ENCODE peak calls at places on chromosomes 1 and 21, in six cellular contexts. K is stimulated activated CD8-positive, alpha-beta memory T cell treated with anti-CD3 and anti-CD28 coated beads, Interleukin-12 subunit alpha, Interleukin-12 subunit beta, amount 100 ng/mL, for 4 hours; B is mucosa of gallbladder; A is activated naive CD4-positive, alpha-beta T cell treated with Interleukin-2 at 50 U/mL for 16 hours; H is DMS 273 treated with DMSO at 0.1 percent for 48 hours; C is NCI-H1092 treated with DMSO at 0.1 percent for 48 hours. Y is an unnamed sample.

GRCh38 chr1:43904660-43905551 is 28.7 kb upstream of the ARTN start:
- DNase-seq in K (no peak), B (no peak), A (no peak), H (no peak), C (no peak), Y (no peak)

GRCh38 chr1:22444856-22445255 is 6.8 kb upstream of the ZBTB40 start:
- DNase-seq in K (no peak), B (no peak), A (no peak), H (no peak), C (no peak), Y (no peak)

GRCh38 chr1:51877434-51878306 is 857 bp downstream of the NRDC start:
- DNase-seq in K (peak), B (no peak), A (peak), H (no peak), C (no peak), Y (no peak)

GRCh38 chr21:43639470-43640178 is 19.7 kb downstream of the HSF2BP start:
- DNase-seq in K (no peak), B (no peak), A (no peak), H (no peak), C (no peak), Y (no peak)

GRCh38 chr1:175497501-175497900 is 245.9 kb downstream of the TNR start:
- DNase-seq in K (no peak), B (no peak), A (no peak), H (no peak), C (no peak), Y (no peak)

GRCh38 chr1:60924964-60925798 is 157.2 kb upstream of the NFIA start:
- DNase-seq in K (no peak), B (peak), A (no peak), H (no peak), C (peak), Y (no peak)

GRCh38 chr1:164716992-164717703 is 158.2 kb downstream of the PBX1 start:
- DNase-seq in K (no peak), B (no peak), A (no peak), H (no peak), C (no peak), Y (peak)

GRCh38 chr1:237759371-237759770 is 131.4 kb downstream of the ZP4 start:
- DNase-seq in K (no peak), B (no peak), A (no peak), H (no peak), C (no peak), Y (no peak)

GRCh38 chr1:61423643-61424042 is 301.3 kb downstream of the TM2D1 start:
- DNase-seq in K (no peak), B (no peak), A (no peak), H (no peak), C (no peak), Y (no peak)

GRCh38 chr1:41479000-41479807 is 5.3 kb downstream of the EDN2 start:
- DNase-seq in K (no peak), B (no peak), A (no peak), H (no peak), C (peak), Y (no peak)

GRCh38 chr1:8439015-8439702 is 121.2 kb downstream of the SLC45A1 start:
- DNase-seq in K (no peak), B (peak), A (no peak), H (peak), C (peak), Y (peak)

GRCh38 chr1:233244183-233244582 is 51.3 kb downstream of the PCNX2 start:
- DNase-seq in K (no peak), B (peak), A (no peak), H (no peak), C (no peak), Y (no peak)

GRCh38 chr1:19045898-19046889 is 89.7 kb upstream of the IFFO2 start:
- DNase-seq in K (no peak), B (no peak), A (no peak), H (no peak), C (no peak), Y (no peak)

GRCh38 chr1:11927866-11928592 is 1.8 kb upstream of the KIAA2013 start:
- DNase-seq in K (no peak), B (no peak), A (no peak), H (no peak), C (no peak), Y (no peak)

GRCh38 chr1:2289607-2290006 is 61.5 kb downstream of the SKI start:
- DNase-seq in K (no peak), B (no peak), A (no peak), H (no peak), C (no peak), Y (no peak)

GRCh38 chr1:246669659-246670058 is 54.5 kb upstream of the SCCPDH start:
- DNase-seq in K (no peak), B (no peak), A (no peak), H (no peak), C (no peak), Y (no peak)

GRCh38 chr1:201582261-201582951 is 43.5 kb downstream of the NAV1 start:
- DNase-seq in K (no peak), B (no peak), A (no peak), H (no peak), C (peak), Y (no peak)

GRCh38 chr21:33854604-33855003 is 61.0 kb downstream of the ATP5PO start:
- DNase-seq in K (no peak), B (no peak), A (no peak), H (no peak), C (peak), Y (no peak)

GRCh38 chr1:60503216-60503615 is 429.6 kb upstream of the C1orf87 start:
- DNase-seq in K (no peak), B (no peak), A (no peak), H (peak), C (no peak), Y (no peak)

GRCh38 chr1:201025571-201026002 is 2.1 kb upstream of the KIF21B start:
- DNase-seq in K (no peak), B (no peak), A (no peak), H (no peak), C (no peak), Y (peak)

GRCh38 chr1:172269644-172270043 is 150.8 kb upstream of the C1orf105 start:
- DNase-seq in K (no peak), B (no peak), A (no peak), H (no peak), C (no peak), Y (no peak)

GRCh38 chr1:244246334-244246733 is 195.3 kb downstream of the ZBTB18 start:
- DNase-seq in K (no peak), B (no peak), A (no peak), H (no peak), C (no peak), Y (no peak)

GRCh38 chr21:45990741-45991605 is 9.4 kb downstream of the COL6A1 start:
- DNase-seq in K (no peak), B (no peak), A (no peak), H (no peak), C (no peak), Y (no peak)

GRCh38 chr1:54499097-54500029 is 48.7 kb upstream of the ACOT11 start:
- DNase-seq in K (no peak), B (no peak), A (no peak), H (peak), C (peak), Y (no peak)

GRCh38 chr1:232767381-232768074 is 37.7 kb upstream of the MAP10 start:
- DNase-seq in K (no peak), B (peak), A (no peak), H (peak), C (no peak), Y (no peak)

GRCh38 chr21:15729346-15729673 is 472 bp upstream of the USP25 start:
- DNase-seq in K (no peak), B (no peak), A (no peak), H (no peak), C (no peak), Y (no peak)

GRCh38 chr1:233087001-233087881 is 136.8 kb downstream of the NTPCR start:
- DNase-seq in K (no peak), B (no peak), A (no peak), H (no peak), C (no peak), Y (no peak)

Y was measured in germinal center.